ENCODE peak calls at places on chromosomes 5 and 9, in seven cellular contexts. N is cardiac fibroblast, D is GM13976, S is GM06990, K is progenitor cell of endocrine pancreas, F is foreskin fibroblast, T is nephron progenitor cell. X is an unnamed sample.

GRCh38 chr9:97507585-97507984 is 6.1 kb downstream of the TMOD1 start:
- DNase-seq in T (no peak), S (no peak), F (no peak), N (no peak), D (no peak), K (no peak), X (no peak)

GRCh38 chr5:153991168-153991567 is 47.5 kb downstream of the FAM114A2 start:
- DNase-seq in K (no peak), N (no peak), T (no peak), D (no peak), S (no peak), F (no peak), X (no peak)

GRCh38 chr5:172418847-172419810 is 35.2 kb downstream of the SH3PXD2B start:
- DNase-seq in N (no peak), K (no peak), S (no peak), F (peak), T (no peak), D (no peak), X (no peak)

GRCh38 chr5:68287976-68288755 is 72.6 kb downstream of the PIK3R1 start:
- DNase-seq in T (peak), S (peak), F (peak), K (peak), N (peak), D (peak), X (peak)

GRCh38 chr5:113378960-113379541 is 55.7 kb downstream of the TSSK1B start:
- DNase-seq in N (peak), K (peak), D (peak), F (peak), S (no peak), T (peak), X (peak)

GRCh38 chr5:103393131-103393754 is 134.7 kb downstream of the MACIR start:
- DNase-seq in F (peak), N (peak), T (no peak), S (no peak), D (no peak), K (no peak), X (no peak)

GRCh38 chr5:80408475-80408875 is 611 bp downstream of the ZFYVE16 start:
- DNase-seq in F (peak), K (peak), S (no peak), N (peak), T (peak), D (no peak), X (peak)

GRCh38 chr5:43193171-43193951 is 1.3 kb downstream of the NIM1K start:
- DNase-seq in S (no peak), D (peak), N (peak), F (peak), K (no peak), T (no peak), X (no peak)

GRCh38 chr9:106587021-106587420 is 275.9 kb upstream of the ZNF462 start:
- DNase-seq in K (no peak), D (no peak), F (no peak), T (no peak), S (no peak), N (no peak), X (no peak)

GRCh38 chr5:1332461-1333001 is 12.4 kb downstream of the CLPTM1L start:
- DNase-seq in F (no peak), D (no peak), T (no peak), K (no peak), N (no peak), S (no peak), X (no peak)

GRCh38 chr5:138491284-138491648 is 26.0 kb downstream of the EGR1 start:
- DNase-seq in F (no peak), S (no peak), N (no peak), K (no peak), D (no peak), T (no peak), X (no peak)

GRCh38 chr5:72767289-72768010 is 49.0 kb upstream of the TNPO1 start:
- DNase-seq in N (peak), D (no peak), T (no peak), S (no peak), F (peak), K (no peak), X (no peak)

GRCh38 chr9:82406714-82407113 is 418.1 kb downstream of the SPATA31D1 start:
- DNase-seq in K (no peak), F (no peak), D (no peak), S (no peak), N (no peak), T (no peak), X (no peak)

GRCh38 chr5:8906303-8906967 is 639.4 kb downstream of the SEMA5A start:
- DNase-seq in K (no peak), F (peak), N (peak), D (no peak), S (no peak), T (no peak), X (no peak)

GRCh38 chr5:16713386-16713928 is 96.7 kb upstream of the RETREG1 start:
- DNase-seq in T (peak), K (peak), S (no peak), F (peak), D (no peak), N (peak), X (no peak)

GRCh38 chr9:5500441-5501235 is 9.7 kb upstream of the PDCD1LG2 start:
- DNase-seq in F (no peak), T (no peak), D (no peak), K (no peak), S (no peak), N (peak), X (no peak)

GRCh38 chr5:35202319-35203111 is 27.8 kb downstream of the PRLR start:
- DNase-seq in F (peak), S (no peak), K (peak), T (peak), N (peak), D (peak), X (no peak)

GRCh38 chr5:171433952-171434676 is 14.7 kb downstream of the FGF18 start:
- DNase-seq in F (no peak), N (no peak), S (no peak), D (no peak), T (no peak), K (no peak), X (no peak)

GRCh38 chr5:138696501-138696900 is 56.7 kb upstream of the CTNNA1 start:
- DNase-seq in D (no peak), F (peak), T (no peak), K (no peak), N (peak), S (no peak), X (no peak)

GRCh38 chr9:120965344-120966004 is 38.9 kb upstream of the TRAF1 start:
- DNase-seq in N (no peak), K (no peak), D (no peak), S (no peak), F (no peak), T (no peak), X (no peak)

GRCh38 chr5:10934789-10935355 is 173.8 kb upstream of the DAP start:
- DNase-seq in K (no peak), T (no peak), F (no peak), D (no peak), N (no peak), S (no peak), X (no peak)

GRCh38 chr9:92632641-92633040 is 37.3 kb downstream of the IPPK start:
- DNase-seq in D (no peak), S (no peak), N (no peak), F (no peak), K (no peak), T (no peak), X (no peak)

GRCh38 chr5:41408676-41409443 is 101.5 kb downstream of the PLCXD3 start:
- DNase-seq in S (no peak), D (no peak), N (peak), F (peak), K (no peak), T (no peak), X (no peak)

GRCh38 chr9:6667633-6668280 is 22.2 kb upstream of the GLDC start:
- DNase-seq in S (no peak), D (peak), N (peak), T (no peak), F (peak), K (no peak), X (no peak)
- TF ChIP-seq CTCF in S (peak), D (peak), N (peak), T (peak), F (peak), K (peak), X (peak)

GRCh38 chr9:79939819-79940218 is 368.1 kb downstream of the TLE4 start:
- DNase-seq in S (no peak), K (no peak), T (no peak), F (peak), N (no peak), D (no peak), X (no peak)

GRCh38 chr9:79946718-79947117 is 375.0 kb downstream of the TLE4 start:
- DNase-seq in S (no peak), D (no peak), T (no peak), K (no peak), N (peak), F (peak), X (no peak)

GRCh38 chr9:79940919-79941318 is 369.2 kb downstream of the TLE4 start:
- DNase-seq in K (no peak), D (no peak), T (no peak), F (no peak), N (no peak), S (no peak), X (no peak)

GRCh38 chr9:79945495-79945894 is 373.7 kb downstream of the TLE4 start:
- DNase-seq in T (no peak), F (peak), K (no peak), N (peak), S (no peak), D (no peak), X (no peak)

GRCh38 chr9:79944991-79945390 is 373.2 kb downstream of the TLE4 start:
- DNase-seq in D (no peak), N (peak), K (no peak), F (peak), T (no peak), S (no peak), X (no peak)
- TF ChIP-seq CTCF in D (no peak), N (no peak), K (no peak), F (no peak), T (no peak), S (no peak), X (no peak)

GRCh38 chr5:74767579-74767913 is 497 bp downstream of the NSA2 start:
- DNase-seq in N (peak), S (no peak), F (peak), K (no peak), T (peak), D (peak), X (no peak)

GRCh38 chr5:74765201-74765600 is 1.7 kb downstream of the GFM2 start:
- DNase-seq in F (no peak), K (no peak), D (no peak), T (no peak), S (no peak), N (no peak), X (no peak)

GRCh38 chr5:74766348-74766886 is 500 bp downstream of the GFM2 start:
- DNase-seq in T (no peak), F (no peak), S (peak), K (no peak), D (peak), N (peak), X (no peak)

GRCh38 chr5:74765929-74766328 is 988 bp downstream of the GFM2 start:
- DNase-seq in F (no peak), D (no peak), N (no peak), T (no peak), S (no peak), K (no peak), X (no peak)

DNA sequence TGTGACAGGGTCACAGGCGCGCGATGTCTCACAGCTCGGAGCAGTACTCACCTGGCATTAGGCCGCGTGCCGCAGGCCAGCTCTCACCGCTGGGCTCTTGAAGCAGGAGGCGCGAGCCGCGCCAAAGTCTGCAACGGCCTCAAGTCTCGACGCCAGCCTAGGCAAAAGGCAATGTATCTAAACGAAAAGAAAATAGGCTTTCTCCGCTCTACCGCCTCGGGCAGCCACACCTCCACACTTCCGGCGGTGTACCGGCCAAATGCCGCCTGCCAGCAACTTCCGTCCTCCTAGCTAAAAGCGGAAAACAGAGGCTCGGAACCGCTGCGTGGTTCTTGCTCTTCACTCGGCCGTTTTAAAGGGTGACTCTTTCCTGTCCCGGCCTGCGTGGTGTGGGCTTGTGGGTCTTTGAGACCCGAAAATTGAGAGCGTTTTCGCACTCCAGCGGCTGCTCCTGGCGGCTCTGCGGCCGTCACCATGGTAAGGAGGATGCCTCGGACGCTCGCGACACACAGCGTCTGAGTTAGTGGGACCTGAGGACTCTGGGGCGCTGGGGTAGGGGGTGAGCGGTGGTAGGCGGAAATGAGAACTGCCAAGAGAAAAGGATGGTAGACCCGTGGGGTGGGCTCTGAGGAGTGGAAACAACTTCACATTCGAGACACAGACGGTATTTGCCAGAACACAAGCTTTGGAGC is at the start of the genes GFM2 and NSA2:
- DNase-seq in D (peak), N (peak), S (peak), F (peak), K (peak), T (peak), X (peak)
- TF ChIP-seq CTCF in D (no peak), N (no peak), S (no peak), F (no peak), K (no peak), T (no peak), X (no peak)

GRCh38 chr5:78320461-78320860 is 26.0 kb upstream of the AP3B1 start:
- DNase-seq in K (no peak), D (peak), S (no peak), T (no peak), F (peak), N (peak), X (no peak)
- TF ChIP-seq CTCF in K (peak), D (peak), S (peak), T (peak), F (peak), N (peak), X (no peak)

DNA sequence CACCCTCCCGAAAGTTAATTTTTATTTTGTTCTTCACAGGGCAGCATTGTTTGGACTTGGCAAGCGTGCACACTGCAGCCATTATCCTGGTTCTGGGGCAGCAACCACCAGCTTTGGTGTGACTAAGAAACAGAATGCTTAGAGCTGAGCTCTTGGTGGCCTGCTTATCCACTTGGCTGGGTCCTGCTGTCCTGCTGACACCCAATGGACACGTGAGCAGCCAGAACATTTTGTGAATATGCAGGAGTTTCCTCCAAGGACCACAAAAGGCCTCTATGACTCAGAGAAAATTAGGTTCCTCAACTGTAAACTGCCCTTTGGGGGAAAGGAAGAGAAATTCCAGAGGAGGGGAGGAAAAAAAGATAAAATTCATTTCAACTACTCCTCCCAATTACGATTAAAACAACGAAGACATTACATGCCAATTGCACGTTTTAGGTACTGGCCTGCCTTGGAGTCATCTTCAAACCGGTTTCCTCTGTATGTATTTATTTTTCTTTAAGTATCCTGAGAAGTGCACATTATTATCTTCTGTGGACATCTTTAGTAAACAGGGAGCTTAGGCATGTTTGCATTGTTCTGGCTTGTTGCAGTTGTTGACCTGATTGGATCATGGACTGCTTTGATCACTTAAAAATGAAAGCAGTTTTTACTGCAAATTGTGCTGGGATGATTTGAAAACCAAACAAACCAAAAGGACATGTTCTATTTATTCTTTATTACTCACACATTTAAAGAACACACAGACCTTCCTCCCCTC is 82.3 kb upstream of the TLE4 start:
- DNase-seq in F (peak), S (no peak), T (no peak), K (no peak), N (peak), D (no peak), X (no peak)
- TF ChIP-seq CTCF in F (no peak), S (no peak), T (no peak), K (no peak), N (no peak), D (no peak), X (no peak)

GRCh38 chr5:25863811-25864210 is 1174.6 kb downstream of the CDH9 start:
- DNase-seq in D (no peak), N (no peak), F (no peak), T (no peak), K (no peak), S (no peak), X (no peak)

GRCh38 chr5:25862276-25862675 is 1176.1 kb downstream of the CDH9 start:
- DNase-seq in K (no peak), N (no peak), F (no peak), D (no peak), T (no peak), S (no peak), X (no peak)

GRCh38 chr5:25858019-25858418 is 1180.4 kb downstream of the CDH9 start:
- DNase-seq in F (no peak), T (peak), S (no peak), K (no peak), N (no peak), D (no peak), X (no peak)
- TF ChIP-seq CTCF in F (no peak), T (peak), S (no peak), K (peak), N (no peak), D (peak), X (peak)